ENCODE peak calls at places on chromosomes 6 and 20, in ten cellular contexts. One of them, this sample, is unnamed.

GRCh38 chr6:36339156-36339555 is 2.5 kb upstream of the BNIP5 start:
- DNase-seq in amniotic stem cell: no peak
- DNase-seq in WTC11: no peak
- DNase-seq in 8988T: no peak
- DNase-seq in astrocyte of the hippocampus: no peak
- DNase-seq in activated gamma-delta T cell treated with Interleukin-2 at 50 U/mL for 16 hours: no peak
- DNase-seq in RWPE1: no peak
- DNase-seq in stimulated activated CD4-positive, alpha-beta T cell treated with anti-CD3 and anti-CD28 coated beads, Interleukin-12 subunit alpha, Interleukin-12 subunit beta, amount 100 ng/mL, for 4 hours: no peak
- DNase-seq in hypothalamus: no peak
- DNase-seq in germinal center: no peak
- DNase-seq in this sample: no peak

GRCh38 chr6:14002176-14002947 is 77.6 kb downstream of the RNF182 start:
- DNase-seq in amniotic stem cell: no peak
- DNase-seq in WTC11: peak; percentile 56
- DNase-seq in 8988T: no peak
- DNase-seq in astrocyte of the hippocampus: no peak
- DNase-seq in activated gamma-delta T cell treated with Interleukin-2 at 50 U/mL for 16 hours: no peak
- DNase-seq in RWPE1: no peak
- DNase-seq in stimulated activated CD4-positive, alpha-beta T cell treated with anti-CD3 and anti-CD28 coated beads, Interleukin-12 subunit alpha, Interleukin-12 subunit beta, amount 100 ng/mL, for 4 hours: no peak
- DNase-seq in hypothalamus: no peak
- DNase-seq in germinal center: no peak
- DNase-seq in this sample: no peak

GRCh38 chr20:41394931-41395668 is 28.5 kb upstream of the EMILIN3 start:
- DNase-seq in amniotic stem cell: no peak
- DNase-seq in WTC11: no peak
- DNase-seq in 8988T: no peak
- DNase-seq in astrocyte of the hippocampus: no peak
- DNase-seq in activated gamma-delta T cell treated with Interleukin-2 at 50 U/mL for 16 hours: no peak
- DNase-seq in RWPE1: no peak
- DNase-seq in stimulated activated CD4-positive, alpha-beta T cell treated with anti-CD3 and anti-CD28 coated beads, Interleukin-12 subunit alpha, Interleukin-12 subunit beta, amount 100 ng/mL, for 4 hours: no peak
- DNase-seq in hypothalamus: no peak
- DNase-seq in germinal center: no peak
- DNase-seq in this sample: no peak

GRCh38 chr20:40997116-40997515 is 31.5 kb upstream of the TOP1 start:
- DNase-seq in amniotic stem cell: no peak
- DNase-seq in WTC11: peak; percentile 57
- DNase-seq in 8988T: no peak
- DNase-seq in astrocyte of the hippocampus: peak; percentile 17
- DNase-seq in activated gamma-delta T cell treated with Interleukin-2 at 50 U/mL for 16 hours: no peak
- DNase-seq in RWPE1: no peak
- DNase-seq in stimulated activated CD4-positive, alpha-beta T cell treated with anti-CD3 and anti-CD28 coated beads, Interleukin-12 subunit alpha, Interleukin-12 subunit beta, amount 100 ng/mL, for 4 hours: no peak
- DNase-seq in hypothalamus: no peak
- DNase-seq in germinal center: no peak
- DNase-seq in this sample: no peak

GRCh38 chr6:3722211-3722621 is 29.3 kb downstream of the PXDC1 start:
- DNase-seq in amniotic stem cell: no peak
- DNase-seq in WTC11: no peak
- DNase-seq in 8988T: no peak
- DNase-seq in astrocyte of the hippocampus: no peak
- DNase-seq in activated gamma-delta T cell treated with Interleukin-2 at 50 U/mL for 16 hours: no peak
- DNase-seq in RWPE1: no peak
- DNase-seq in stimulated activated CD4-positive, alpha-beta T cell treated with anti-CD3 and anti-CD28 coated beads, Interleukin-12 subunit alpha, Interleukin-12 subunit beta, amount 100 ng/mL, for 4 hours: no peak
- DNase-seq in hypothalamus: no peak
- DNase-seq in germinal center: no peak
- DNase-seq in this sample: peak; percentile 50

GRCh38 chr6:121810346-121811032 is 375.0 kb downstream of the GJA1 start:
- DNase-seq in amniotic stem cell: no peak
- DNase-seq in WTC11: no peak
- DNase-seq in 8988T: no peak
- DNase-seq in astrocyte of the hippocampus: no peak
- DNase-seq in activated gamma-delta T cell treated with Interleukin-2 at 50 U/mL for 16 hours: no peak
- DNase-seq in RWPE1: no peak
- DNase-seq in stimulated activated CD4-positive, alpha-beta T cell treated with anti-CD3 and anti-CD28 coated beads, Interleukin-12 subunit alpha, Interleukin-12 subunit beta, amount 100 ng/mL, for 4 hours: no peak
- DNase-seq in hypothalamus: no peak
- DNase-seq in germinal center: no peak
- DNase-seq in this sample: peak; percentile 10

GRCh38 chr6:89311530-89311852 is 3.6 kb downstream of the GABRR2 start:
- DNase-seq in amniotic stem cell: no peak
- DNase-seq in WTC11: no peak
- DNase-seq in 8988T: no peak
- DNase-seq in astrocyte of the hippocampus: no peak
- DNase-seq in activated gamma-delta T cell treated with Interleukin-2 at 50 U/mL for 16 hours: no peak
- DNase-seq in RWPE1: no peak
- DNase-seq in stimulated activated CD4-positive, alpha-beta T cell treated with anti-CD3 and anti-CD28 coated beads, Interleukin-12 subunit alpha, Interleukin-12 subunit beta, amount 100 ng/mL, for 4 hours: no peak
- DNase-seq in hypothalamus: no peak
- DNase-seq in germinal center: no peak
- DNase-seq in this sample: peak; percentile 6

GRCh38 chr20:53763707-53764415 is 170.2 kb upstream of the ZNF217 start:
- DNase-seq in amniotic stem cell: no peak
- DNase-seq in WTC11: peak; percentile 26
- DNase-seq in 8988T: no peak
- DNase-seq in astrocyte of the hippocampus: peak; percentile 89
- DNase-seq in activated gamma-delta T cell treated with Interleukin-2 at 50 U/mL for 16 hours: no peak
- DNase-seq in RWPE1: no peak
- DNase-seq in stimulated activated CD4-positive, alpha-beta T cell treated with anti-CD3 and anti-CD28 coated beads, Interleukin-12 subunit alpha, Interleukin-12 subunit beta, amount 100 ng/mL, for 4 hours: no peak
- DNase-seq in hypothalamus: no peak
- DNase-seq in germinal center: no peak
- DNase-seq in this sample: no peak

GRCh38 chr6:62285612-62286469 is at the start of gene KHDRBS2:
- DNase-seq in amniotic stem cell: no peak
- DNase-seq in WTC11: peak; percentile 67
- DNase-seq in 8988T: no peak
- DNase-seq in astrocyte of the hippocampus: peak; percentile 28
- DNase-seq in activated gamma-delta T cell treated with Interleukin-2 at 50 U/mL for 16 hours: peak; percentile 4
- DNase-seq in RWPE1: peak; percentile 11
- DNase-seq in stimulated activated CD4-positive, alpha-beta T cell treated with anti-CD3 and anti-CD28 coated beads, Interleukin-12 subunit alpha, Interleukin-12 subunit beta, amount 100 ng/mL, for 4 hours: no peak
- DNase-seq in hypothalamus: peak; percentile 91
- DNase-seq in germinal center: peak; percentile 92
- DNase-seq in this sample: no peak

GRCh38 chr6:38155144-38155543 is 335.6 kb downstream of the ZFAND3 start:
- DNase-seq in amniotic stem cell: no peak
- DNase-seq in WTC11: no peak
- DNase-seq in 8988T: no peak
- DNase-seq in astrocyte of the hippocampus: no peak
- DNase-seq in activated gamma-delta T cell treated with Interleukin-2 at 50 U/mL for 16 hours: no peak
- DNase-seq in RWPE1: no peak
- DNase-seq in stimulated activated CD4-positive, alpha-beta T cell treated with anti-CD3 and anti-CD28 coated beads, Interleukin-12 subunit alpha, Interleukin-12 subunit beta, amount 100 ng/mL, for 4 hours: no peak
- DNase-seq in hypothalamus: no peak
- DNase-seq in germinal center: no peak
- DNase-seq in this sample: no peak

GRCh38 chr20:21240394-21240793 is 62.7 kb upstream of the XRN2 start:
- DNase-seq in amniotic stem cell: no peak
- DNase-seq in WTC11: peak; percentile 26
- DNase-seq in 8988T: no peak
- DNase-seq in astrocyte of the hippocampus: no peak
- DNase-seq in activated gamma-delta T cell treated with Interleukin-2 at 50 U/mL for 16 hours: no peak
- DNase-seq in RWPE1: no peak
- DNase-seq in stimulated activated CD4-positive, alpha-beta T cell treated with anti-CD3 and anti-CD28 coated beads, Interleukin-12 subunit alpha, Interleukin-12 subunit beta, amount 100 ng/mL, for 4 hours: no peak
- DNase-seq in hypothalamus: no peak
- DNase-seq in germinal center: no peak
- DNase-seq in this sample: no peak

GRCh38 chr6:138814179-138814834 is 18.4 kb downstream of the ECT2L start:
- DNase-seq in amniotic stem cell: no peak
- DNase-seq in WTC11: no peak
- DNase-seq in 8988T: no peak
- DNase-seq in astrocyte of the hippocampus: no peak
- DNase-seq in activated gamma-delta T cell treated with Interleukin-2 at 50 U/mL for 16 hours: no peak
- DNase-seq in RWPE1: no peak
- DNase-seq in stimulated activated CD4-positive, alpha-beta T cell treated with anti-CD3 and anti-CD28 coated beads, Interleukin-12 subunit alpha, Interleukin-12 subunit beta, amount 100 ng/mL, for 4 hours: no peak
- DNase-seq in hypothalamus: no peak
- DNase-seq in germinal center: no peak
- DNase-seq in this sample: no peak

GRCh38 chr6:144248470-144249301 is 36.4 kb upstream of the UTRN start:
- DNase-seq in amniotic stem cell: peak; percentile 72
- DNase-seq in WTC11: no peak
- DNase-seq in 8988T: no peak
- DNase-seq in astrocyte of the hippocampus: peak; percentile 68
- DNase-seq in activated gamma-delta T cell treated with Interleukin-2 at 50 U/mL for 16 hours: no peak
- DNase-seq in RWPE1: no peak
- DNase-seq in stimulated activated CD4-positive, alpha-beta T cell treated with anti-CD3 and anti-CD28 coated beads, Interleukin-12 subunit alpha, Interleukin-12 subunit beta, amount 100 ng/mL, for 4 hours: no peak
- DNase-seq in hypothalamus: no peak
- DNase-seq in germinal center: no peak
- DNase-seq in this sample: peak; percentile 71

GRCh38 chr6:36971926-36972673 is 13.9 kb downstream of the MTCH1 start:
- DNase-seq in amniotic stem cell: no peak
- DNase-seq in WTC11: no peak
- DNase-seq in 8988T: no peak
- DNase-seq in astrocyte of the hippocampus: no peak
- DNase-seq in activated gamma-delta T cell treated with Interleukin-2 at 50 U/mL for 16 hours: no peak
- DNase-seq in RWPE1: no peak
- DNase-seq in stimulated activated CD4-positive, alpha-beta T cell treated with anti-CD3 and anti-CD28 coated beads, Interleukin-12 subunit alpha, Interleukin-12 subunit beta, amount 100 ng/mL, for 4 hours: no peak
- DNase-seq in hypothalamus: no peak
- DNase-seq in germinal center: no peak
- DNase-seq in this sample: no peak

GRCh38 chr6:4939241-4939640 is 64.6 kb downstream of the RPP40 start:
- DNase-seq in amniotic stem cell: no peak
- DNase-seq in WTC11: no peak
- DNase-seq in 8988T: no peak
- DNase-seq in astrocyte of the hippocampus: no peak
- DNase-seq in activated gamma-delta T cell treated with Interleukin-2 at 50 U/mL for 16 hours: no peak
- DNase-seq in RWPE1: no peak
- DNase-seq in stimulated activated CD4-positive, alpha-beta T cell treated with anti-CD3 and anti-CD28 coated beads, Interleukin-12 subunit alpha, Interleukin-12 subunit beta, amount 100 ng/mL, for 4 hours: no peak
- DNase-seq in hypothalamus: no peak
- DNase-seq in germinal center: no peak
- DNase-seq in this sample: no peak

GRCh38 chr6:28634406-28634757 is 108.7 kb downstream of the GPX5 start:
- DNase-seq in amniotic stem cell: no peak
- DNase-seq in WTC11: no peak
- DNase-seq in 8988T: no peak
- DNase-seq in astrocyte of the hippocampus: no peak
- DNase-seq in activated gamma-delta T cell treated with Interleukin-2 at 50 U/mL for 16 hours: no peak
- DNase-seq in RWPE1: no peak
- DNase-seq in stimulated activated CD4-positive, alpha-beta T cell treated with anti-CD3 and anti-CD28 coated beads, Interleukin-12 subunit alpha, Interleukin-12 subunit beta, amount 100 ng/mL, for 4 hours: no peak
- DNase-seq in hypothalamus: no peak
- DNase-seq in germinal center: no peak
- DNase-seq in this sample: no peak

GRCh38 chr6:36642913-36643817 is 35.3 kb upstream of the CDKN1A start:
- DNase-seq in amniotic stem cell: peak; percentile 72
- DNase-seq in WTC11: no peak
- DNase-seq in 8988T: no peak
- DNase-seq in astrocyte of the hippocampus: peak; percentile 87
- DNase-seq in activated gamma-delta T cell treated with Interleukin-2 at 50 U/mL for 16 hours: no peak
- DNase-seq in RWPE1: peak; percentile 78
- DNase-seq in stimulated activated CD4-positive, alpha-beta T cell treated with anti-CD3 and anti-CD28 coated beads, Interleukin-12 subunit alpha, Interleukin-12 subunit beta, amount 100 ng/mL, for 4 hours: no peak
- DNase-seq in hypothalamus: no peak
- DNase-seq in germinal center: no peak
- DNase-seq in this sample: peak; percentile 83

GRCh38 chr6:85764844-85765243 is 122.2 kb upstream of the SYNCRIP start:
- DNase-seq in amniotic stem cell: no peak
- DNase-seq in WTC11: no peak
- DNase-seq in 8988T: no peak
- DNase-seq in astrocyte of the hippocampus: no peak
- DNase-seq in activated gamma-delta T cell treated with Interleukin-2 at 50 U/mL for 16 hours: no peak
- DNase-seq in RWPE1: no peak
- DNase-seq in stimulated activated CD4-positive, alpha-beta T cell treated with anti-CD3 and anti-CD28 coated beads, Interleukin-12 subunit alpha, Interleukin-12 subunit beta, amount 100 ng/mL, for 4 hours: no peak
- DNase-seq in hypothalamus: no peak
- DNase-seq in germinal center: no peak
- DNase-seq in this sample: peak; percentile 4

GRCh38 chr6:166929534-166930189 is 26.7 kb downstream of the RNASET2 start:
- DNase-seq in amniotic stem cell: no peak
- DNase-seq in WTC11: no peak
- DNase-seq in 8988T: no peak
- DNase-seq in astrocyte of the hippocampus: peak; percentile 16
- DNase-seq in activated gamma-delta T cell treated with Interleukin-2 at 50 U/mL for 16 hours: no peak
- DNase-seq in RWPE1: no peak
- DNase-seq in stimulated activated CD4-positive, alpha-beta T cell treated with anti-CD3 and anti-CD28 coated beads, Interleukin-12 subunit alpha, Interleukin-12 subunit beta, amount 100 ng/mL, for 4 hours: no peak
- DNase-seq in hypothalamus: no peak
- DNase-seq in germinal center: peak; percentile 29
- DNase-seq in this sample: no peak

GRCh38 chr20:63175031-63175895 is 40.7 kb downstream of the YTHDF1 start:
- DNase-seq in amniotic stem cell: no peak
- DNase-seq in WTC11: no peak
- DNase-seq in 8988T: no peak
- DNase-seq in astrocyte of the hippocampus: no peak
- DNase-seq in activated gamma-delta T cell treated with Interleukin-2 at 50 U/mL for 16 hours: no peak
- DNase-seq in RWPE1: no peak
- DNase-seq in stimulated activated CD4-positive, alpha-beta T cell treated with anti-CD3 and anti-CD28 coated beads, Interleukin-12 subunit alpha, Interleukin-12 subunit beta, amount 100 ng/mL, for 4 hours: no peak
- DNase-seq in hypothalamus: no peak
- DNase-seq in germinal center: no peak
- DNase-seq in this sample: no peak

GRCh38 chr6:151716446-151717047 is 90.9 kb upstream of the ESR1 start:
- DNase-seq in amniotic stem cell: no peak
- DNase-seq in WTC11: peak; percentile 49
- DNase-seq in 8988T: no peak
- DNase-seq in astrocyte of the hippocampus: no peak
- DNase-seq in activated gamma-delta T cell treated with Interleukin-2 at 50 U/mL for 16 hours: no peak
- DNase-seq in RWPE1: no peak
- DNase-seq in stimulated activated CD4-positive, alpha-beta T cell treated with anti-CD3 and anti-CD28 coated beads, Interleukin-12 subunit alpha, Interleukin-12 subunit beta, amount 100 ng/mL, for 4 hours: no peak
- DNase-seq in hypothalamus: no peak
- DNase-seq in germinal center: no peak
- DNase-seq in this sample: no peak

GRCh38 chr6:167793421-167793820 is 33.3 kb upstream of the AFDN start:
- DNase-seq in amniotic stem cell: no peak
- DNase-seq in WTC11: no peak
- DNase-seq in 8988T: no peak
- DNase-seq in astrocyte of the hippocampus: peak; percentile 77
- DNase-seq in activated gamma-delta T cell treated with Interleukin-2 at 50 U/mL for 16 hours: no peak
- DNase-seq in RWPE1: no peak
- DNase-seq in stimulated activated CD4-positive, alpha-beta T cell treated with anti-CD3 and anti-CD28 coated beads, Interleukin-12 subunit alpha, Interleukin-12 subunit beta, amount 100 ng/mL, for 4 hours: no peak
- DNase-seq in hypothalamus: no peak
- DNase-seq in germinal center: no peak
- DNase-seq in this sample: no peak

GRCh38 chr20:20406306-20406705 is 38.4 kb downstream of the INSM1 start:
- DNase-seq in amniotic stem cell: no peak
- DNase-seq in WTC11: no peak
- DNase-seq in 8988T: no peak
- DNase-seq in astrocyte of the hippocampus: no peak
- DNase-seq in activated gamma-delta T cell treated with Interleukin-2 at 50 U/mL for 16 hours: no peak
- DNase-seq in RWPE1: no peak
- DNase-seq in stimulated activated CD4-positive, alpha-beta T cell treated with anti-CD3 and anti-CD28 coated beads, Interleukin-12 subunit alpha, Interleukin-12 subunit beta, amount 100 ng/mL, for 4 hours: no peak
- DNase-seq in hypothalamus: no peak
- DNase-seq in germinal center: no peak
- DNase-seq in this sample: peak; percentile 45

GRCh38 chr20:15700147-15700765 is 873.0 kb downstream of the KIF16B start:
- DNase-seq in amniotic stem cell: no peak
- DNase-seq in WTC11: peak; percentile 14
- DNase-seq in 8988T: no peak
- DNase-seq in astrocyte of the hippocampus: no peak
- DNase-seq in activated gamma-delta T cell treated with Interleukin-2 at 50 U/mL for 16 hours: no peak
- DNase-seq in RWPE1: peak; percentile 23
- DNase-seq in stimulated activated CD4-positive, alpha-beta T cell treated with anti-CD3 and anti-CD28 coated beads, Interleukin-12 subunit alpha, Interleukin-12 subunit beta, amount 100 ng/mL, for 4 hours: no peak
- DNase-seq in hypothalamus: no peak
- DNase-seq in germinal center: no peak
- DNase-seq in this sample: no peak

GRCh38 chr6:26538936-26539615 is 910 bp downstream of the HMGN4 start:
- DNase-seq in amniotic stem cell: no peak
- DNase-seq in WTC11: no peak
- DNase-seq in 8988T: no peak
- DNase-seq in astrocyte of the hippocampus: peak; percentile 12
- DNase-seq in activated gamma-delta T cell treated with Interleukin-2 at 50 U/mL for 16 hours: no peak
- DNase-seq in RWPE1: peak; percentile 12
- DNase-seq in stimulated activated CD4-positive, alpha-beta T cell treated with anti-CD3 and anti-CD28 coated beads, Interleukin-12 subunit alpha, Interleukin-12 subunit beta, amount 100 ng/mL, for 4 hours: no peak
- DNase-seq in hypothalamus: no peak
- DNase-seq in germinal center: no peak
- DNase-seq in this sample: peak; percentile 6

GRCh38 chr6:166488081-166488685 is 98.3 kb downstream of the RAMACL start:
- DNase-seq in amniotic stem cell: no peak
- DNase-seq in WTC11: no peak
- DNase-seq in 8988T: no peak
- DNase-seq in astrocyte of the hippocampus: no peak
- DNase-seq in activated gamma-delta T cell treated with Interleukin-2 at 50 U/mL for 16 hours: peak; percentile 75
- DNase-seq in RWPE1: no peak
- DNase-seq in stimulated activated CD4-positive, alpha-beta T cell treated with anti-CD3 and anti-CD28 coated beads, Interleukin-12 subunit alpha, Interleukin-12 subunit beta, amount 100 ng/mL, for 4 hours: peak; percentile 59
- DNase-seq in hypothalamus: peak; percentile 30
- DNase-seq in germinal center: peak; percentile 80
- DNase-seq in this sample: no peak

GRCh38 chr20:58024241-58024721 is 204.2 kb downstream of the ANKRD60 start:
- DNase-seq in amniotic stem cell: no peak
- DNase-seq in WTC11: no peak
- DNase-seq in 8988T: no peak
- DNase-seq in astrocyte of the hippocampus: no peak
- DNase-seq in activated gamma-delta T cell treated with Interleukin-2 at 50 U/mL for 16 hours: no peak
- DNase-seq in RWPE1: no peak
- DNase-seq in stimulated activated CD4-positive, alpha-beta T cell treated with anti-CD3 and anti-CD28 coated beads, Interleukin-12 subunit alpha, Interleukin-12 subunit beta, amount 100 ng/mL, for 4 hours: no peak
- DNase-seq in hypothalamus: no peak
- DNase-seq in germinal center: no peak
- DNase-seq in this sample: no peak

GRCh38 chr20:62409935-62410741 is 3.1 kb upstream of the CABLES2 start:
- DNase-seq in amniotic stem cell: no peak
- DNase-seq in WTC11: peak; percentile 76
- DNase-seq in 8988T: peak; percentile 96
- DNase-seq in astrocyte of the hippocampus: peak; percentile 50
- DNase-seq in activated gamma-delta T cell treated with Interleukin-2 at 50 U/mL for 16 hours: peak; percentile 22
- DNase-seq in RWPE1: peak; percentile 66
- DNase-seq in stimulated activated CD4-positive, alpha-beta T cell treated with anti-CD3 and anti-CD28 coated beads, Interleukin-12 subunit alpha, Interleukin-12 subunit beta, amount 100 ng/mL, for 4 hours: no peak
- DNase-seq in hypothalamus: no peak
- DNase-seq in germinal center: peak; percentile 56
- DNase-seq in this sample: peak; percentile 79